ENCODE peak calls at places on chromosomes 2 and 18, in nine cellular contexts. W is mesendoderm, C is K562, Y is SK-N-SH, Z is neuronal stem cell, X is mesenchymal stem cell, A is HCT116, D is H1, L is neural progenitor cell. P is an unnamed sample.

GRCh38 chr2:112121682-112122254 is 16.4 kb upstream of the FBLN7 start:
- DNase-seq in W (peak), C (peak), Y (peak), Z (no peak), X (peak), A (peak), D (no peak), L (peak), P (peak)

GRCh38 chr2:173053043-173053699 is 22.5 kb upstream of the MAP3K20 start:
- DNase-seq in W (peak), C (no peak), Y (no peak), Z (no peak), X (no peak), A (no peak), D (no peak), L (no peak), P (no peak)

GRCh38 chr18:24792164-24792563 is 331.7 kb downstream of the HRH4 start:
- DNase-seq in W (peak), C (no peak), Y (no peak), Z (no peak), X (no peak), A (no peak), D (no peak), L (peak), P (peak)

GRCh38 chr2:238015705-238016104 is 45.1 kb upstream of the SCLY start:
- DNase-seq in W (peak), C (no peak), Y (peak), Z (no peak), X (no peak), A (no peak), D (no peak), L (no peak), P (no peak)

GRCh38 chr2:113078350-113078839 is 10.6 kb downstream of the IL1F10 start:
- DNase-seq in W (no peak), C (no peak), Y (no peak), Z (no peak), X (no peak), A (peak), D (no peak), L (no peak), P (peak)

GRCh38 chr2:226185613-226186211 is 613.9 kb downstream of the IRS1 start:
- DNase-seq in W (peak), C (no peak), Y (no peak), Z (peak), X (peak), A (peak), D (no peak), L (peak), P (peak)

GRCh38 chr18:13108330-13108729 is 110.2 kb upstream of the LDLRAD4 start:
- DNase-seq in W (no peak), C (no peak), Y (no peak), Z (no peak), X (no peak), A (no peak), D (no peak), L (no peak), P (no peak)

GRCh38 chr2:237131749-237132148 is 46.1 kb downstream of the COPS8 start:
- DNase-seq in W (no peak), C (no peak), Y (no peak), Z (no peak), X (no peak), A (no peak), D (no peak), L (no peak), P (no peak)

GRCh38 chr18:12921178-12921577 is 26.6 kb upstream of the SEH1L start:
- DNase-seq in W (no peak), C (no peak), Y (no peak), Z (no peak), X (no peak), A (no peak), D (no peak), L (no peak), P (no peak)

GRCh38 chr18:3214855-3215637 is 4.7 kb downstream of the MYOM1 start:
- DNase-seq in W (no peak), C (no peak), Y (no peak), Z (no peak), X (no peak), A (no peak), D (no peak), L (no peak), P (no peak)

GRCh38 chr18:3219621-3220335 is at the start of gene MYOM1:
- DNase-seq in W (peak), C (no peak), Y (no peak), Z (no peak), X (no peak), A (no peak), D (no peak), L (no peak), P (no peak)

GRCh38 chr18:3218817-3219216 is 951 bp downstream of the MYOM1 start:
- DNase-seq in W (no peak), C (no peak), Y (no peak), Z (no peak), X (no peak), A (no peak), D (no peak), L (no peak), P (no peak)

GRCh38 chr18:3216987-3217386 is 2.8 kb downstream of the MYOM1 start:
- DNase-seq in W (no peak), C (no peak), Y (no peak), Z (no peak), X (no peak), A (no peak), D (no peak), L (no peak), P (no peak)

GRCh38 chr18:3217930-3218647 is 1.7 kb downstream of the MYOM1 start:
- DNase-seq in W (peak), C (peak), Y (no peak), Z (no peak), X (peak), A (no peak), D (no peak), L (no peak), P (peak)
- H3K9ac ChIP-seq in W (no peak), C (no peak), Y (no peak), Z (no peak), X (peak), A (no peak), D (no peak), L (no peak), P (no peak)

GRCh38 chr2:64391940-64392339 is 62.0 kb upstream of the LGALSL start:
- DNase-seq in W (peak), C (no peak), Y (no peak), Z (no peak), X (no peak), A (no peak), D (no peak), L (no peak), P (no peak)
- H3K4me2 ChIP-seq in W (no peak), C (no peak), Y (no peak), Z (no peak), X (no peak), A (no peak), D (no peak), L (no peak), P (no peak)

GRCh38 chr2:68203587-68203986 is 45.9 kb downstream of the PNO1 start:
- DNase-seq in W (no peak), C (no peak), Y (no peak), Z (no peak), X (no peak), A (no peak), D (no peak), L (no peak), P (no peak)
- H3K9ac ChIP-seq in W (no peak), C (no peak), Y (no peak), Z (no peak), X (peak), A (no peak), D (no peak), L (no peak), P (no peak)

GRCh38 chr18:6728318-6728717 is 1.2 kb upstream of the ARHGAP28 start:
- DNase-seq in W (no peak), C (peak), Y (no peak), Z (no peak), X (no peak), A (no peak), D (no peak), L (no peak), P (no peak)

GRCh38 chr18:6731197-6731596 is 1.7 kb downstream of the ARHGAP28 start:
- DNase-seq in W (peak), C (no peak), Y (no peak), Z (no peak), X (peak), A (no peak), D (no peak), L (peak), P (peak)

GRCh38 chr18:6729247-6730091 is at the start of gene ARHGAP28:
- DNase-seq in W (peak), C (peak), Y (peak), Z (peak), X (peak), A (no peak), D (peak), L (peak), P (peak)

GRCh38 chr18:6732952-6733351 is 3.4 kb downstream of the ARHGAP28 start:
- DNase-seq in W (peak), C (no peak), Y (no peak), Z (no peak), X (no peak), A (no peak), D (no peak), L (no peak), P (no peak)

GRCh38 chr18:6728809-6729246 is 688 bp upstream of the ARHGAP28 start:
- DNase-seq in W (no peak), C (peak), Y (no peak), Z (no peak), X (no peak), A (no peak), D (no peak), L (no peak), P (no peak)
- H3K4me2 ChIP-seq in W (peak), C (peak), Y (peak), Z (peak), X (peak), A (no peak), D (peak), L (peak), P (peak)

DNA sequence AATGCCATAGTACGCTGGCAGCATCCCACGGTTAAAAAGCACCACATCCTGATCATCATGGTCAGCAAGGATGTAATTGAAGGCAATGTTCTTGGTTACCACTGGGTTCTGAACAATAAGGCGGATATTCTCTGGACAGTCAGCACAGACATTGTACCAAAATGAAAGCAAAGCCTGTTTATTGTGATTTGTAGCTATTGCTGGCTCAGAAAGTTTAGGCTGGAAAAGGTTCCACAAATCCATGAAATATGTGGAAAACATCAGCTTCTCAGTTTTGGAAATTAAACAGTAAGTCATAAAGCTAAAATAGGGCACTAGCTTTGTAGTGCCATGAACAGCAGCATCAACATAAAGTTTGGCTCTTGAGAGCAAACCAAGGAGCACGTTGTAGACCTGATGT is 52.2 kb downstream of the C2orf74 start:
- DNase-seq in W (no peak), C (no peak), Y (no peak), Z (no peak), X (no peak), A (no peak), D (no peak), L (no peak), P (no peak)
- H3K9ac ChIP-seq in W (no peak), C (no peak), Y (no peak), Z (no peak), X (no peak), A (no peak), D (no peak), L (no peak), P (no peak)

GRCh38 chr2:56648802-56649201 is 465.0 kb downstream of the CCDC85A start:
- DNase-seq in W (no peak), C (no peak), Y (no peak), Z (no peak), X (no peak), A (no peak), D (no peak), L (no peak), P (peak)

GRCh38 chr2:56647997-56648396 is 464.2 kb downstream of the CCDC85A start:
- DNase-seq in W (no peak), C (no peak), Y (no peak), Z (no peak), X (no peak), A (no peak), D (no peak), L (no peak), P (no peak)
- H3K4me2 ChIP-seq in W (no peak), C (no peak), Y (peak), Z (no peak), X (no peak), A (no peak), D (no peak), L (no peak), P (no peak)

GRCh38 chr2:150445404-150445803 is 42.1 kb downstream of the RND3 start:
- DNase-seq in W (no peak), C (no peak), Y (no peak), Z (no peak), X (no peak), A (no peak), D (no peak), L (no peak), P (no peak)
- H3K9ac ChIP-seq in W (no peak), C (no peak), Y (no peak), Z (no peak), X (no peak), A (no peak), D (no peak), L (no peak), P (no peak)

GRCh38 chr18:34223164-34223892 is 1.4 kb downstream of the NOL4 start:
- DNase-seq in W (peak), C (peak), Y (peak), Z (no peak), X (no peak), A (no peak), D (peak), L (peak), P (peak)
- H3K4me2 ChIP-seq in W (peak), C (no peak), Y (peak), Z (peak), X (peak), A (no peak), D (peak), L (peak), P (peak)

P was measured in GM23248.